ENCODE peak calls at places on chromosomes 3 and 15, in eight cellular contexts. P is upper lobe of right lung; N is PC-9; S is heart right ventricle; W is CD4-positive, CD25-positive, alpha-beta regulatory T cell; F is psoas muscle; L is HCT116; U is neuronal stem cell. J is an unnamed sample.

GRCh38 chr15:79004336-79004735 is 59.5 kb upstream of the CTSH start:
- DNase-seq in L (peak), P (no peak), W (peak), S (no peak), U (no peak), F (peak), N (peak), J (no peak)

GRCh38 chr3:67083277-67083676 is 85.2 kb downstream of the KBTBD8 start:
- DNase-seq in F (no peak), U (no peak), S (no peak), L (no peak), N (no peak), W (peak), P (no peak), J (no peak)

GRCh38 chr3:157159762-157160651 is at the start of gene CCNL1:
- DNase-seq in U (peak), L (peak), S (peak), F (peak), P (peak), N (peak), W (peak), J (peak)

GRCh38 chr15:84750583-84751092 is 2.2 kb downstream of the ZNF592 start:
- DNase-seq in S (no peak), P (no peak), U (no peak), L (no peak), F (no peak), N (no peak), W (peak), J (no peak)

GRCh38 chr3:196406806-196407470 is 25.3 kb downstream of the UBXN7 start:
- DNase-seq in S (no peak), N (no peak), L (no peak), P (no peak), W (no peak), F (no peak), U (no peak), J (no peak)

GRCh38 chr15:32706704-32707103 is 11.1 kb upstream of the GREM1 start:
- DNase-seq in F (no peak), S (no peak), W (no peak), L (no peak), N (peak), P (no peak), U (no peak), J (no peak)

GRCh38 chr3:76756578-76756977 is 283.3 kb upstream of the ROBO2 start:
- DNase-seq in P (no peak), W (no peak), N (no peak), S (no peak), F (no peak), U (no peak), L (no peak), J (no peak)

GRCh38 chr3:43286886-43287301 is 554 bp downstream of the SNRK start:
- DNase-seq in L (no peak), F (no peak), W (peak), N (no peak), P (no peak), S (no peak), U (no peak), J (no peak)

GRCh38 chr3:183800221-183800863 is 25.0 kb downstream of the MAP6D1 start:
- DNase-seq in N (no peak), L (no peak), S (no peak), U (no peak), F (no peak), P (no peak), W (no peak), J (no peak)

GRCh38 chr3:102169915-102170479 is 264.8 kb upstream of the ZPLD1 start:
- DNase-seq in S (no peak), L (no peak), U (no peak), F (no peak), P (no peak), N (no peak), W (no peak), J (no peak)

GRCh38 chr3:57999423-58000115 is 8.7 kb upstream of the FLNB start:
- DNase-seq in W (no peak), P (no peak), L (no peak), F (no peak), N (peak), U (no peak), S (no peak), J (no peak)

GRCh38 chr3:138186803-138187295 is 252 bp upstream of the ARMC8 start:
- DNase-seq in F (peak), P (peak), N (no peak), U (no peak), L (no peak), S (peak), W (peak), J (peak)

GRCh38 chr15:101579766-101580165 is 72.4 kb downstream of the TM2D3 start:
- DNase-seq in N (peak), U (no peak), S (no peak), P (no peak), W (no peak), L (no peak), F (no peak), J (no peak)

GRCh38 chr3:56799251-56799882 is 2.4 kb downstream of the ARHGEF3 start:
- DNase-seq in P (no peak), N (peak), S (no peak), L (peak), U (peak), W (peak), F (no peak), J (no peak)

GRCh38 chr3:53844262-53845102 is 1.7 kb downstream of the CHDH start:
- DNase-seq in S (no peak), P (no peak), F (no peak), N (no peak), L (no peak), W (no peak), U (no peak), J (no peak)

GRCh38 chr15:90018216-90018831 is 17.2 kb downstream of the ZNF710 start:
- DNase-seq in L (no peak), U (no peak), N (no peak), F (no peak), S (no peak), P (no peak), W (no peak), J (no peak)

GRCh38 chr15:93852761-93853160 is 378.6 kb upstream of the MCTP2 start:
- DNase-seq in S (no peak), L (no peak), P (no peak), N (no peak), U (no peak), W (no peak), F (no peak), J (no peak)

GRCh38 chr15:100704281-100705055 is 102.1 kb downstream of the ASB7 start:
- DNase-seq in L (no peak), W (no peak), N (peak), P (peak), S (no peak), F (no peak), U (no peak), J (peak)

GRCh38 chr15:39125904-39126303 is 455.0 kb upstream of the THBS1 start:
- DNase-seq in N (no peak), S (no peak), F (no peak), W (peak), P (no peak), U (peak), L (peak), J (no peak)

GRCh38 chr3:126107203-126107939 is 23.4 kb upstream of the SLC41A3 start:
- DNase-seq in F (no peak), L (no peak), P (no peak), U (no peak), W (no peak), S (no peak), N (no peak), J (no peak)

GRCh38 chr3:106341090-106341489 is 472.3 kb upstream of the CBLB start:
- DNase-seq in P (no peak), S (no peak), U (no peak), F (peak), L (no peak), W (no peak), N (no peak), J (no peak)

GRCh38 chr3:4350789-4351163 is 47.6 kb downstream of the SETMAR start:
- DNase-seq in P (no peak), U (peak), F (no peak), L (peak), N (peak), S (no peak), W (peak), J (peak)

GRCh38 chr3:101884776-101885175 is 35.5 kb downstream of the NFKBIZ start:
- DNase-seq in U (no peak), L (no peak), S (no peak), F (no peak), W (no peak), P (no peak), N (no peak), J (no peak)

GRCh38 chr15:76345880-76346665 is 9.5 kb downstream of the ISL2 start:
- DNase-seq in W (peak), N (no peak), S (no peak), U (no peak), L (no peak), P (peak), F (no peak), J (no peak)

GRCh38 chr15:89648106-89649012 is 6.9 kb downstream of the KIF7 start:
- DNase-seq in S (no peak), P (no peak), L (no peak), W (no peak), N (no peak), U (no peak), F (no peak), J (no peak)

GRCh38 chr15:52181938-52182780 is 9.0 kb downstream of the GNB5 start:
- DNase-seq in L (no peak), W (no peak), P (no peak), N (no peak), S (no peak), U (no peak), F (no peak), J (no peak)

GRCh38 chr15:44883219-44883900 is 73.1 kb upstream of the TERB2 start:
- DNase-seq in F (no peak), L (no peak), P (no peak), U (no peak), W (no peak), S (no peak), N (no peak), J (no peak)

GRCh38 chr15:62603757-62604156 is 438.7 kb upstream of the C2CD4B start:
- DNase-seq in L (no peak), F (no peak), S (no peak), U (no peak), N (peak), P (no peak), W (no peak), J (no peak)

GRCh38 chr15:82118040-82118439 is 72.2 kb upstream of the MEX3B start:
- DNase-seq in U (no peak), L (no peak), P (no peak), S (no peak), W (no peak), F (no peak), N (no peak), J (no peak)

GRCh38 chr3:130975251-130975650 is 51.4 kb downstream of the ASTE1 start:
- DNase-seq in P (no peak), N (no peak), U (no peak), L (no peak), W (no peak), S (no peak), F (no peak), J (no peak)

GRCh38 chr15:47839233-47839867 is 122.0 kb downstream of the SEMA6D start:
- DNase-seq in W (no peak), L (no peak), F (no peak), P (no peak), U (no peak), S (no peak), N (no peak), J (no peak)

GRCh38 chr3:148158210-148158609 is 539.5 kb upstream of the AGTR1 start:
- DNase-seq in L (no peak), N (no peak), F (no peak), S (no peak), P (no peak), W (no peak), U (no peak), J (no peak)

DNA sequence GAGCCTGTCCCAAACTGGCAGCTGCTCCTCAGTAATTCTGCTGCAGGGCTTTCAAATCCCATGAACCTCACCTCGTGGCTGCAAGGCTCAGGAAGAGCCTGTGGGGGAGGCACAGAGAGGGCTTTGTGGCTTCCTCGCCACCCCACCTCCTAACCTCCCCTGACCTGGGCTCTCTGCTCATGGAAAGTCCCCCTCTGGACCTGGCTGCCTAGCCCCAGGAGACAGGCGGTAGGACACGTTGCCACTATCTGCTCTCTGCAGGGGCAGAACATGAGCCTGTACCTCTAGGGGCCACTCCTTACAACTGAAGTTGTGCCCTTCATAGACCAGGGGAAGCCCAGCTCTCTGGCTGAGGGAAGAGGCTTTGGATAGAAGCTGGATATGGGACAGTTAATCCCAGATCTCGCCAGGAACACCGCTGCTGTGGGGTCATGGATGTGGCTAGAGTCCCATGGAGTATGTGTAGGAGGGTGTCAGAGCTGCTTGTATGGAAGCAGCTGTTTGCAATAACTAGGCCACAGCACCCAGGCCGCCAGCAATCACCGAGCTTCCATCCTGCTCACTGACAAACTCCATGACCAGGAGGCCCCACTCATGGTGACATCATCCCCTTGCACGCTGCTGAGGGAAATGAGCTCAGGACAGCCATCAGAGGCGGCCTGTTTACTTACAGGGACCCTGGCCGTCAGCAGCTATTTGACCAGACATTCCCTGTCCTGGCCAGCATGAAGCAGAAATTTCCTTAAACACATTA is 34.0 kb upstream of the CILP start:
- DNase-seq in S (peak), U (no peak), N (no peak), W (no peak), P (no peak), L (no peak), F (peak), J (peak)
- H3K27ac ChIP-seq in S (peak), U (no peak), N (no peak), W (no peak), P (no peak), L (no peak), F (peak), J (peak)

DNA sequence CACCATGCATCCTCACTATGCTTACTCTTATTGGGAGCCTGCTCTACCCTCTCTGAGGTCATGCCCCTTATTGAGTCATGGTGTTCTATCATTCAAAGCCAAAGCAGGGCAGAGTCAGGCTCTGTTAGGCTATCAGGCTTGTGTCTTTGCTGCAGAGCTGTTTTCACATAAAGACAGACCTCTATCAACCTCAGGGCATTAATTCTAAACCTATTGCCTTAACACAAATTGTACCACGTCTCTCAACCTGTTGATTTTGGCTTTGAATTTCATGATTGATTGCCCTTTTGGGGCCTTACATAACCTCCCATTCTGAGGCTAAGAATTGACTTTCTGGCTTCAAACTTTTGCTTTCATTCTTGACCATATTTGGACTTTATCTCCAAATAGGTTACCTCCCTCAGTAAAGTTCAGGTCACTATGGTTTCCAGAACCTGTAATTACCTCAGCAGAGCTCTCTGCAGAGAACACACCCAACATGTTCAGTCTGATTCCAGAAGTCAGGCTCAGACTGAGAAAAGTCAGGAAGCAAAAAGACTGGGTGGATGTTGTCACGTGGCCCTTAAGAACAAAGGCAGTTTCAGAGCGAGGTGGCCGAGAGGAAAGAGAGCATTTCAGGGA is 221.4 kb upstream of the NANOGP8 start:
- DNase-seq in L (peak), P (no peak), U (peak), W (no peak), N (peak), F (no peak), S (no peak), J (no peak)
- H3K27ac ChIP-seq in L (peak), P (no peak), U (no peak), W (no peak), N (peak), F (no peak), S (peak), J (peak)

GRCh38 chr3:135134293-135134692 is 339.2 kb downstream of the EPHB1 start:
- DNase-seq in U (no peak), L (no peak), N (no peak), W (no peak), S (no peak), F (no peak), P (no peak), J (no peak)

GRCh38 chr3:135135445-135135844 is 340.4 kb downstream of the EPHB1 start:
- DNase-seq in F (no peak), L (no peak), P (no peak), W (no peak), U (no peak), S (no peak), N (no peak), J (no peak)

GRCh38 chr3:135137296-135137695 is 342.2 kb downstream of the EPHB1 start:
- DNase-seq in U (no peak), P (no peak), S (no peak), L (no peak), W (no peak), N (no peak), F (no peak), J (no peak)

GRCh38 chr3:135134717-135135116 is 339.7 kb downstream of the EPHB1 start:
- DNase-seq in L (no peak), W (no peak), N (no peak), F (no peak), S (no peak), U (no peak), P (no peak), J (no peak)

DNA sequence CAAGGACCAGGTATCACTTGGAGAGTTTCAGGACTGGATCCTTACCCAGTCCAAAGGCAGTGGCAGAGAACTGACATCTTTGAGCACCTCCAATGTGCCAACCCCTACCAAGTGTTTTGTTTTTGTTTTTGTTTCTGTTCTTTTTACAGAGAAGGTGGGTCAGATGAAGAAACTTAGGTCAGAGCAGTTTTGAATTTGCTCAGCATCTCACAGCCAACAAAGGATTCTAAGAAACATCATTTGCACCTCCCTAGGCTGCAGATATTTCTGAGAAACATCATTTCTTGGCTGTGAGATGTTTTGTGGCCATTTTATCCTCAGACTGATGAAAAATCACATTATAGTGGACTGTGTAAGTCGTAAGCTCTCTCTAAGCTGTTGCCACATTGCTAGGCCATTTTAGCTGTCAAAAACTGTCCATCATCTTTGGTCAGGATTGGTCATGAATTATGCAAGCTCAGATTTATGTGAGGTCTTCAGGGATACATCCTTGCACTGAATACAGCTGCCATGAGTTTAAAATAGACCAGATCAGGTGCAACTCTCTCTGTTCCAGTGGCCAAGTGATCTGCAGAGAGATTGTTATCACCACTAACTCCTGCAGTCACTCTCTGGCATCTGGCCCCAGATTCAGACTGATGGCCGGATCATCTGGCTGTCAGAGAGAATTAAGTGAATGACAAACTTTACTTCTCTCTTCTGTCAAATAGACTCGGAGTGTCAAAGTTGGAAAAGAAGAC is 341.5 kb downstream of the EPHB1 start:
- DNase-seq in F (peak), U (no peak), S (no peak), W (no peak), L (no peak), P (no peak), N (no peak), J (no peak)
- H3K27ac ChIP-seq in F (peak), U (no peak), S (no peak), W (no peak), L (no peak), P (no peak), N (no peak), J (no peak)

GRCh38 chr3:194622621-194623360 is 10.4 kb downstream of the TMEM44 start:
- DNase-seq in N (no peak), F (no peak), U (no peak), P (no peak), L (no peak), S (no peak), W (no peak), J (no peak)

GRCh38 chr3:194623449-194624290 is 9.5 kb downstream of the TMEM44 start:
- DNase-seq in S (no peak), U (no peak), P (no peak), L (no peak), F (no peak), W (no peak), N (no peak), J (no peak)

GRCh38 chr3:194620192-194620591 is 13.0 kb downstream of the TMEM44 start:
- DNase-seq in P (no peak), F (peak), W (no peak), L (no peak), S (no peak), U (no peak), N (no peak), J (no peak)

GRCh38 chr3:194619741-194620140 is 13.5 kb downstream of the TMEM44 start:
- DNase-seq in S (no peak), P (no peak), N (no peak), L (no peak), U (no peak), F (peak), W (no peak), J (no peak)

DNA sequence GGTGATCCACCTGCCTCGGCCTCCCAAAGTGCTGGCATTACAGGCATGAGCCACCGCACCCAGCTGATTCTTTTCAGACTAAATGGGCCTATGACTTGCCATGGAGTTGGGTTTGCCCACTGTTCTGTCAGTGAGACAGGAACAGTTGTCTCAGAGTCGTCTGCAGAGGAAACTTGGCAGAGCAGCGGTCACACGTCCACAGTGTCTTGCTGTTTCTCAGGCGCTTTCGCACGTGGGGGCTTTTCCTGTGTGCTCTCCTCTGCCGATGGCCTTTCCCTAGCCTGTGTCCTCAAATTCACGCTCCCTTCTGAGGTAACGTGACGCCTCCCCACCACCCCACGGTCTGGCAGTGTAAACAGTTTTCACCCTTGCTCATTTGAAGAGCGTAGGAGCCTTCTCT is 11.3 kb downstream of the TMEM44 start:
- DNase-seq in N (no peak), S (no peak), L (no peak), P (no peak), W (no peak), F (no peak), U (no peak), J (no peak)
- H3K27ac ChIP-seq in N (no peak), S (no peak), L (no peak), P (no peak), W (no peak), F (no peak), U (no peak), J (no peak)

J was measured in uterus.